ENCODE peak calls at places on chromosomes 12 and 14, in ten cellular contexts. One of them, this sample, is unnamed.

GRCh38 chr12:108854055-108854452 is 3.3 kb downstream of the SSH1 start:
- DNase-seq in upper lobe of right lung: no peak
- DNase-seq in GF-D8: no peak
- DNase-seq in T-helper 9 cell: no peak
- DNase-seq in aorta: no peak
- DNase-seq in occipital lobe: no peak
- DNase-seq in astrocyte: peak
- DNase-seq in BJ: peak
- DNase-seq in hepatocyte: peak
- DNase-seq in NAMALWA: no peak
- DNase-seq in this sample: no peak

GRCh38 chr14:92397140-92397815 is 74.3 kb downstream of the SLC24A4 start:
- DNase-seq in occipital lobe: peak
- DNase-seq in GF-D8: no peak
- DNase-seq in astrocyte: peak
- DNase-seq in aorta: no peak
- DNase-seq in T-helper 9 cell: no peak
- DNase-seq in NAMALWA: no peak
- DNase-seq in hepatocyte: no peak
- DNase-seq in BJ: no peak
- DNase-seq in upper lobe of right lung: no peak
- DNase-seq in this sample: no peak

GRCh38 chr14:81164167-81164774 is 56.5 kb downstream of the GTF2A1 start:
- DNase-seq in occipital lobe: no peak
- DNase-seq in NAMALWA: peak
- DNase-seq in aorta: no peak
- DNase-seq in T-helper 9 cell: peak
- DNase-seq in hepatocyte: peak
- DNase-seq in BJ: no peak
- DNase-seq in astrocyte: peak
- DNase-seq in GF-D8: peak
- DNase-seq in upper lobe of right lung: no peak
- DNase-seq in this sample: peak

GRCh38 chr12:131333621-131334440 is 377.1 kb upstream of the SFSWAP start:
- DNase-seq in upper lobe of right lung: no peak
- DNase-seq in T-helper 9 cell: no peak
- DNase-seq in NAMALWA: no peak
- DNase-seq in BJ: no peak
- DNase-seq in astrocyte: no peak
- DNase-seq in aorta: no peak
- DNase-seq in GF-D8: no peak
- DNase-seq in hepatocyte: no peak
- DNase-seq in occipital lobe: no peak
- DNase-seq in this sample: no peak

GRCh38 chr14:73365727-73366126 is 92.6 kb downstream of the NUMB start:
- DNase-seq in upper lobe of right lung: no peak
- DNase-seq in hepatocyte: no peak
- DNase-seq in T-helper 9 cell: no peak
- DNase-seq in BJ: no peak
- DNase-seq in occipital lobe: no peak
- DNase-seq in astrocyte: peak
- DNase-seq in NAMALWA: no peak
- DNase-seq in aorta: no peak
- DNase-seq in GF-D8: no peak
- DNase-seq in this sample: no peak

GRCh38 chr14:22981090-22982012 is 1.0 kb downstream of the AJUBA start:
- DNase-seq in T-helper 9 cell: no peak
- DNase-seq in aorta: peak
- DNase-seq in hepatocyte: peak
- DNase-seq in astrocyte: no peak
- DNase-seq in NAMALWA: no peak
- DNase-seq in BJ: no peak
- DNase-seq in upper lobe of right lung: peak
- DNase-seq in GF-D8: no peak
- DNase-seq in occipital lobe: no peak
- DNase-seq in this sample: no peak

GRCh38 chr12:53973093-53974042 is at the start of gene HOXC11:
- DNase-seq in hepatocyte: peak
- DNase-seq in astrocyte: no peak
- DNase-seq in NAMALWA: no peak
- DNase-seq in BJ: no peak
- DNase-seq in T-helper 9 cell: no peak
- DNase-seq in upper lobe of right lung: no peak
- DNase-seq in GF-D8: no peak
- DNase-seq in aorta: peak
- DNase-seq in occipital lobe: no peak
- DNase-seq in this sample: no peak

GRCh38 chr12:10668526-10668925 is 5.3 kb downstream of the STYK1 start:
- DNase-seq in BJ: no peak
- DNase-seq in GF-D8: no peak
- DNase-seq in NAMALWA: no peak
- DNase-seq in T-helper 9 cell: no peak
- DNase-seq in aorta: no peak
- DNase-seq in hepatocyte: no peak
- DNase-seq in upper lobe of right lung: no peak
- DNase-seq in astrocyte: no peak
- DNase-seq in occipital lobe: no peak
- DNase-seq in this sample: no peak

GRCh38 chr14:49194067-49194466 is 392.1 kb downstream of the RPS29 start:
- DNase-seq in astrocyte: no peak
- DNase-seq in aorta: no peak
- DNase-seq in occipital lobe: peak
- DNase-seq in BJ: no peak
- DNase-seq in GF-D8: no peak
- DNase-seq in hepatocyte: no peak
- DNase-seq in upper lobe of right lung: no peak
- DNase-seq in T-helper 9 cell: no peak
- DNase-seq in NAMALWA: no peak
- DNase-seq in this sample: no peak

GRCh38 chr12:104182144-104182543 is 33.4 kb upstream of the TXNRD1 start:
- DNase-seq in occipital lobe: no peak
- DNase-seq in NAMALWA: no peak
- DNase-seq in GF-D8: no peak
- DNase-seq in aorta: peak
- DNase-seq in astrocyte: peak
- DNase-seq in upper lobe of right lung: no peak
- DNase-seq in hepatocyte: no peak
- DNase-seq in BJ: peak
- DNase-seq in T-helper 9 cell: no peak
- DNase-seq in this sample: no peak

GRCh38 chr14:93115069-93115919 is 431 bp downstream of the ITPK1 start:
- DNase-seq in aorta: peak
- DNase-seq in NAMALWA: peak
- DNase-seq in astrocyte: peak
- DNase-seq in GF-D8: peak
- DNase-seq in upper lobe of right lung: peak
- DNase-seq in BJ: peak
- DNase-seq in hepatocyte: peak
- DNase-seq in occipital lobe: peak
- DNase-seq in T-helper 9 cell: peak
- DNase-seq in this sample: peak

GRCh38 chr12:50992814-50993213 is 33.4 kb downstream of the SLC11A2 start:
- DNase-seq in GF-D8: no peak
- DNase-seq in hepatocyte: no peak
- DNase-seq in NAMALWA: no peak
- DNase-seq in T-helper 9 cell: no peak
- DNase-seq in upper lobe of right lung: no peak
- DNase-seq in aorta: no peak
- DNase-seq in astrocyte: no peak
- DNase-seq in occipital lobe: no peak
- DNase-seq in BJ: no peak
- DNase-seq in this sample: no peak

GRCh38 chr12:76480800-76481199 is 78.8 kb downstream of the OSBPL8 start:
- DNase-seq in astrocyte: no peak
- DNase-seq in NAMALWA: no peak
- DNase-seq in upper lobe of right lung: no peak
- DNase-seq in T-helper 9 cell: no peak
- DNase-seq in GF-D8: peak
- DNase-seq in aorta: no peak
- DNase-seq in occipital lobe: no peak
- DNase-seq in hepatocyte: no peak
- DNase-seq in BJ: no peak
- DNase-seq in this sample: no peak

GRCh38 chr12:111269688-111270087 is 99.2 kb downstream of the PHETA1 start:
- DNase-seq in aorta: no peak
- DNase-seq in occipital lobe: no peak
- DNase-seq in astrocyte: no peak
- DNase-seq in NAMALWA: no peak
- DNase-seq in T-helper 9 cell: no peak
- DNase-seq in GF-D8: no peak
- DNase-seq in upper lobe of right lung: no peak
- DNase-seq in hepatocyte: no peak
- DNase-seq in BJ: no peak
- DNase-seq in this sample: no peak

GRCh38 chr14:94918896-94919295 is 149.0 kb upstream of the GSC start:
- DNase-seq in hepatocyte: no peak
- DNase-seq in T-helper 9 cell: no peak
- DNase-seq in astrocyte: no peak
- DNase-seq in NAMALWA: no peak
- DNase-seq in occipital lobe: no peak
- DNase-seq in aorta: no peak
- DNase-seq in upper lobe of right lung: no peak
- DNase-seq in GF-D8: no peak
- DNase-seq in BJ: no peak
- DNase-seq in this sample: no peak

GRCh38 chr12:56204275-56204674 is 15.0 kb upstream of the SMARCC2 start:
- DNase-seq in NAMALWA: no peak
- DNase-seq in upper lobe of right lung: no peak
- DNase-seq in T-helper 9 cell: no peak
- DNase-seq in astrocyte: no peak
- DNase-seq in occipital lobe: no peak
- DNase-seq in aorta: no peak
- DNase-seq in BJ: no peak
- DNase-seq in GF-D8: no peak
- DNase-seq in hepatocyte: no peak
- DNase-seq in this sample: no peak

GRCh38 chr12:94545937-94546771 is 86.5 kb upstream of the CEP83 start:
- DNase-seq in NAMALWA: peak
- DNase-seq in GF-D8: no peak
- DNase-seq in BJ: no peak
- DNase-seq in occipital lobe: peak
- DNase-seq in hepatocyte: peak
- DNase-seq in astrocyte: peak
- DNase-seq in aorta: no peak
- DNase-seq in T-helper 9 cell: no peak
- DNase-seq in upper lobe of right lung: no peak
- DNase-seq in this sample: peak

GRCh38 chr12:101204598-101205304 is 5.3 kb downstream of the SLC5A8 start:
- DNase-seq in upper lobe of right lung: no peak
- DNase-seq in T-helper 9 cell: no peak
- DNase-seq in GF-D8: no peak
- DNase-seq in BJ: no peak
- DNase-seq in hepatocyte: no peak
- DNase-seq in occipital lobe: no peak
- DNase-seq in astrocyte: no peak
- DNase-seq in aorta: no peak
- DNase-seq in NAMALWA: peak
- DNase-seq in this sample: no peak

GRCh38 chr12:55862286-55862685 is 19.6 kb upstream of the MMP19 start:
- DNase-seq in aorta: no peak
- DNase-seq in occipital lobe: no peak
- DNase-seq in upper lobe of right lung: no peak
- DNase-seq in NAMALWA: no peak
- DNase-seq in GF-D8: no peak
- DNase-seq in T-helper 9 cell: no peak
- DNase-seq in BJ: no peak
- DNase-seq in astrocyte: no peak
- DNase-seq in hepatocyte: no peak
- DNase-seq in this sample: no peak

GRCh38 chr12:123254853-123255446 is 16.7 kb downstream of the CDK2AP1 start:
- DNase-seq in astrocyte: no peak
- DNase-seq in occipital lobe: no peak
- DNase-seq in upper lobe of right lung: no peak
- DNase-seq in BJ: no peak
- DNase-seq in NAMALWA: no peak
- DNase-seq in hepatocyte: no peak
- DNase-seq in T-helper 9 cell: no peak
- DNase-seq in aorta: no peak
- DNase-seq in GF-D8: no peak
- DNase-seq in this sample: no peak

GRCh38 chr14:89245802-89246201 is 171.2 kb downstream of the FOXN3 start:
- DNase-seq in astrocyte: no peak
- DNase-seq in hepatocyte: no peak
- DNase-seq in occipital lobe: no peak
- DNase-seq in T-helper 9 cell: no peak
- DNase-seq in NAMALWA: no peak
- DNase-seq in GF-D8: no peak
- DNase-seq in aorta: no peak
- DNase-seq in BJ: no peak
- DNase-seq in upper lobe of right lung: no peak
- DNase-seq in this sample: no peak

GRCh38 chr14:39219075-39219499 is 14.6 kb upstream of the MIA2 start:
- DNase-seq in T-helper 9 cell: no peak
- DNase-seq in aorta: no peak
- DNase-seq in BJ: peak
- DNase-seq in GF-D8: no peak
- DNase-seq in astrocyte: peak
- DNase-seq in hepatocyte: no peak
- DNase-seq in upper lobe of right lung: no peak
- DNase-seq in NAMALWA: no peak
- DNase-seq in occipital lobe: no peak
- DNase-seq in this sample: no peak

GRCh38 chr12:31591308-31591901 is 469 bp upstream of the DENND5B start:
- DNase-seq in occipital lobe: peak
- DNase-seq in aorta: no peak
- DNase-seq in GF-D8: no peak
- DNase-seq in upper lobe of right lung: no peak
- DNase-seq in hepatocyte: peak
- DNase-seq in BJ: no peak
- DNase-seq in astrocyte: no peak
- DNase-seq in NAMALWA: peak
- DNase-seq in T-helper 9 cell: no peak
- DNase-seq in this sample: no peak

GRCh38 chr12:4584281-4584680 is 22.3 kb downstream of the DYRK4 start:
- DNase-seq in BJ: no peak
- DNase-seq in NAMALWA: no peak
- DNase-seq in GF-D8: no peak
- DNase-seq in astrocyte: no peak
- DNase-seq in hepatocyte: no peak
- DNase-seq in occipital lobe: no peak
- DNase-seq in T-helper 9 cell: no peak
- DNase-seq in aorta: no peak
- DNase-seq in upper lobe of right lung: no peak
- DNase-seq in this sample: peak

GRCh38 chr12:57515468-57515933 is 4.8 kb downstream of the DDIT3 start:
- DNase-seq in hepatocyte: no peak
- DNase-seq in NAMALWA: no peak
- DNase-seq in aorta: no peak
- DNase-seq in astrocyte: no peak
- DNase-seq in BJ: no peak
- DNase-seq in GF-D8: no peak
- DNase-seq in upper lobe of right lung: no peak
- DNase-seq in T-helper 9 cell: no peak
- DNase-seq in occipital lobe: no peak
- DNase-seq in this sample: no peak